ENCODE peak calls at places on chromosomes 1 and 21, in ten cellular contexts. W is stimulated activated CD4-positive, alpha-beta T cell treated with anti-CD3 and anti-CD28 coated beads, Interleukin-1b, Interleukin-23, amount 100 ng/mL, for 24 hours; J is NCI-H510A treated with DMSO at 0.1 percent for 48 hours; G is amniotic stem cell; C is activated CD8-positive, alpha-beta memory T cell treated with anti-CD3 and anti-CD28 coated beads for 24 hours; O is foreskin fibroblast; A is sciatic nerve; K is activated T-cell treated with anti-CD3 and anti-CD28 coated beads, Interleukin-2, amount 50 U/mL, for 1 hour; I is GM03348; S is choroid plexus epithelial cell. U is an unnamed sample.

GRCh38 chr1:61082336-61083013 is at the start of gene NFIA:
- DNase-seq in W (no peak), J (peak), G (no peak), C (peak), O (peak), A (peak), K (peak), I (peak), S (peak), U (peak)

GRCh38 chr1:173903827-173904226 is 13.3 kb downstream of the SERPINC1 start:
- DNase-seq in W (no peak), J (no peak), G (no peak), C (no peak), O (no peak), A (no peak), K (no peak), I (no peak), S (no peak), U (no peak)

GRCh38 chr21:38921511-38922215 is 115.9 kb downstream of the ETS2 start:
- DNase-seq in W (no peak), J (no peak), G (no peak), C (no peak), O (no peak), A (no peak), K (no peak), I (no peak), S (no peak), U (no peak)

GRCh38 chr1:98947071-98947470 is 57.6 kb downstream of the PLPPR5 start:
- DNase-seq in W (no peak), J (no peak), G (no peak), C (no peak), O (no peak), A (no peak), K (no peak), I (no peak), S (peak), U (no peak)

GRCh38 chr1:185645201-185645640 is 89.0 kb upstream of the HMCN1 start:
- DNase-seq in W (no peak), J (no peak), G (no peak), C (no peak), O (no peak), A (no peak), K (no peak), I (peak), S (peak), U (no peak)

GRCh38 chr1:161792740-161793139 is 26.6 kb downstream of the ATF6 start:
- DNase-seq in W (no peak), J (peak), G (peak), C (no peak), O (peak), A (no peak), K (no peak), I (peak), S (peak), U (peak)

GRCh38 chr1:1629430-1630190 is 2.4 kb upstream of the MMP23B start:
- DNase-seq in W (peak), J (no peak), G (no peak), C (peak), O (no peak), A (peak), K (peak), I (no peak), S (no peak), U (no peak)

GRCh38 chr1:66231162-66232077 is 302.5 kb upstream of the SGIP1 start:
- DNase-seq in W (no peak), J (no peak), G (no peak), C (no peak), O (peak), A (no peak), K (no peak), I (peak), S (peak), U (no peak)

GRCh38 chr1:222618880-222619321 is 1.0 kb downstream of the MIA3 start:
- DNase-seq in W (peak), J (peak), G (no peak), C (peak), O (peak), A (peak), K (peak), I (peak), S (peak), U (peak)

GRCh38 chr1:63087966-63088365 is 234.4 kb upstream of the FOXD3 start:
- DNase-seq in W (no peak), J (no peak), G (no peak), C (no peak), O (peak), A (no peak), K (no peak), I (no peak), S (peak), U (peak)

GRCh38 chr1:36257375-36257767 is 33.1 kb downstream of the THRAP3 start:
- DNase-seq in W (no peak), J (peak), G (no peak), C (peak), O (no peak), A (no peak), K (no peak), I (no peak), S (no peak), U (no peak)

GRCh38 chr21:45973475-45974072 is 8.0 kb upstream of the COL6A1 start:
- DNase-seq in W (peak), J (peak), G (peak), C (peak), O (peak), A (peak), K (peak), I (peak), S (peak), U (peak)

GRCh38 chr1:43836267-43836951 is 97.2 kb upstream of the ARTN start:
- DNase-seq in W (peak), J (peak), G (no peak), C (peak), O (no peak), A (peak), K (peak), I (no peak), S (no peak), U (no peak)

GRCh38 chr1:175198332-175198731 is 5.8 kb upstream of the KIAA0040 start:
- DNase-seq in W (no peak), J (no peak), G (no peak), C (no peak), O (no peak), A (no peak), K (no peak), I (no peak), S (no peak), U (no peak)

GRCh38 chr1:45009956-45010854 is 919 bp downstream of the HECTD3 start:
- DNase-seq in W (no peak), J (peak), G (no peak), C (no peak), O (no peak), A (no peak), K (peak), I (peak), S (no peak), U (no peak)

GRCh38 chr1:2045468-2046224 is 4.6 kb upstream of the PRKCZ start:
- DNase-seq in W (no peak), J (no peak), G (no peak), C (no peak), O (no peak), A (no peak), K (no peak), I (no peak), S (peak), U (no peak)

GRCh38 chr1:53343831-53344668 is 16.2 kb upstream of the LRP8 start:
- DNase-seq in W (no peak), J (no peak), G (peak), C (peak), O (no peak), A (peak), K (no peak), I (peak), S (peak), U (no peak)

GRCh38 chr21:46298083-46298412 is 11.9 kb downstream of the YBEY start:
- DNase-seq in W (no peak), J (no peak), G (no peak), C (no peak), O (no peak), A (no peak), K (no peak), I (no peak), S (no peak), U (no peak)

GRCh38 chr1:62131093-62131725 is 63.4 kb upstream of the L1TD1 start:
- DNase-seq in W (no peak), J (peak), G (peak), C (no peak), O (peak), A (no peak), K (no peak), I (peak), S (peak), U (peak)

GRCh38 chr1:27009601-27010197 is 3.0 kb downstream of the TENT5B start:
- DNase-seq in W (no peak), J (no peak), G (no peak), C (no peak), O (no peak), A (no peak), K (no peak), I (no peak), S (no peak), U (no peak)

GRCh38 chr1:31637915-31638673 is 6.6 kb downstream of the PEF1 start:
- DNase-seq in W (no peak), J (no peak), G (no peak), C (no peak), O (no peak), A (no peak), K (no peak), I (no peak), S (no peak), U (no peak)

GRCh38 chr1:27451346-27451745 is 38.6 kb downstream of the WASF2 start:
- DNase-seq in W (no peak), J (no peak), G (no peak), C (no peak), O (no peak), A (no peak), K (no peak), I (no peak), S (no peak), U (no peak)

GRCh38 chr1:159924025-159924790 is 1.1 kb downstream of the TAGLN2 start:
- DNase-seq in W (peak), J (no peak), G (peak), C (peak), O (peak), A (peak), K (peak), I (peak), S (peak), U (peak)

GRCh38 chr1:111952258-111952657 is 37.2 kb downstream of the KCND3 start:
- DNase-seq in W (no peak), J (no peak), G (no peak), C (no peak), O (no peak), A (no peak), K (no peak), I (no peak), S (no peak), U (no peak)

GRCh38 chr1:167566766-167567165 is 13.2 kb upstream of the CREG1 start:
- DNase-seq in W (no peak), J (no peak), G (no peak), C (no peak), O (no peak), A (no peak), K (no peak), I (no peak), S (no peak), U (no peak)

GRCh38 chr1:22273686-22274681 is 131.1 kb upstream of the WNT4 start:
- DNase-seq in W (no peak), J (no peak), G (no peak), C (no peak), O (no peak), A (no peak), K (no peak), I (no peak), S (no peak), U (no peak)

GRCh38 chr1:246638941-246639655 is 72.8 kb downstream of the CNST start:
- DNase-seq in W (no peak), J (no peak), G (no peak), C (no peak), O (no peak), A (no peak), K (no peak), I (no peak), S (no peak), U (no peak)

GRCh38 chr1:45216200-45216541 is 9.8 kb upstream of the ZSWIM5 start:
- DNase-seq in W (no peak), J (no peak), G (no peak), C (no peak), O (no peak), A (no peak), K (no peak), I (no peak), S (no peak), U (no peak)

GRCh38 chr1:67752306-67752705 is 67.3 kb downstream of the GADD45A start:
- DNase-seq in W (no peak), J (no peak), G (no peak), C (no peak), O (no peak), A (no peak), K (no peak), I (no peak), S (peak), U (no peak)

GRCh38 chr1:68449901-68450300 is at the start of gene RPE65:
- DNase-seq in W (no peak), J (no peak), G (no peak), C (no peak), O (no peak), A (no peak), K (no peak), I (no peak), S (peak), U (no peak)

GRCh38 chr1:69700770-69701169 is 133.0 kb downstream of the LRRC7 start:
- DNase-seq in W (no peak), J (no peak), G (no peak), C (no peak), O (no peak), A (no peak), K (no peak), I (no peak), S (peak), U (no peak)